ENCODE peak calls at places on chromosomes 5 and 9, in seven cellular contexts. H is GM23338, D is hepatocyte, E is GM23248, C is HCT116, J is fibroblast of lung, P is neural progenitor cell. R is an unnamed sample.

GRCh38 chr9:77464591-77465125 is 183.5 kb downstream of the GNA14 start:
- DNase-seq in J (peak; percentile 67), E (no peak), P (no peak), C (no peak), D (no peak), H (no peak), R (no peak)

GRCh38 chr9:1400983-1401382 is 350.8 kb downstream of the DMRT2 start:
- DNase-seq in H (peak; percentile 38), J (no peak), C (no peak), P (no peak), E (no peak), D (no peak), R (no peak)

GRCh38 chr9:14926941-14927624 is 16.9 kb upstream of the FREM1 start:
- DNase-seq in J (no peak), D (no peak), H (no peak), C (no peak), P (no peak), E (no peak), R (no peak)

GRCh38 chr5:31939151-31939550 is 235.0 kb downstream of the GOLPH3 start:
- DNase-seq in D (no peak), P (no peak), J (peak; percentile 17), H (no peak), E (no peak), C (no peak), R (no peak)

GRCh38 chr9:85040806-85041575 is 371.5 kb downstream of the NTRK2 start:
- DNase-seq in H (peak; percentile 19), P (no peak), D (no peak), C (no peak), J (no peak), E (no peak), R (no peak)

GRCh38 chr9:26637101-26637500 is 255.5 kb downstream of the CAAP1 start:
- DNase-seq in H (peak; percentile 94), C (no peak), E (no peak), P (peak; percentile 79), D (no peak), J (no peak), R (no peak)

GRCh38 chr9:90088411-90088810 is 483.6 kb downstream of the GADD45G start:
- DNase-seq in C (no peak), J (no peak), D (no peak), P (no peak), E (no peak), H (no peak), R (no peak)

GRCh38 chr9:16871358-16872151 is 1.1 kb upstream of the BNC2 start:
- DNase-seq in D (peak; percentile 50), C (no peak), J (peak; percentile 94), H (peak; percentile 78), P (peak; percentile 67), E (peak; percentile 82), R (peak; percentile 97)

GRCh38 chr5:119328753-119329602 is 26.8 kb upstream of the TNFAIP8 start:
- DNase-seq in E (peak; percentile 61), P (no peak), D (peak; percentile 41), H (no peak), C (no peak), J (peak; percentile 93), R (no peak)

GRCh38 chr9:131880828-131881227 is 141.0 kb upstream of the RAPGEF1 start:
- DNase-seq in E (no peak), J (no peak), P (no peak), C (no peak), D (no peak), H (no peak), R (no peak)

GRCh38 chr5:62502456-62503101 is 76.0 kb upstream of the LRRC70 start:
- DNase-seq in J (no peak), C (no peak), E (no peak), H (no peak), P (no peak), D (no peak), R (no peak)

GRCh38 chr9:123997665-123998277 is 13.8 kb upstream of the LHX2 start:
- DNase-seq in E (no peak), J (no peak), H (peak; percentile 54), C (no peak), D (no peak), P (peak; percentile 64), R (no peak)

GRCh38 chr5:151221574-151221973 is 2.3 kb downstream of the CCDC69 start:
- DNase-seq in J (peak; percentile 33), E (peak; percentile 54), P (no peak), D (no peak), C (no peak), H (no peak), R (peak; percentile 89)

GRCh38 chr9:127525426-127526188 is 74.3 kb downstream of the LRSAM1 start:
- DNase-seq in H (peak; percentile 81), J (peak; percentile 71), E (peak; percentile 69), D (no peak), P (peak; percentile 27), C (peak; percentile 54), R (peak; percentile 84)

GRCh38 chr5:135193213-135194125 is 159.4 kb upstream of the PITX1 start:
- DNase-seq in J (peak; percentile 65), D (peak; percentile 30), C (no peak), H (no peak), P (no peak), E (peak; percentile 78), R (peak; percentile 84)

GRCh38 chr9:91958179-91958578 is 8.2 kb upstream of the ROR2 start:
- DNase-seq in C (no peak), D (no peak), P (no peak), J (no peak), H (no peak), E (no peak), R (no peak)

GRCh38 chr9:113911850-113912249 is 35.7 kb downstream of the ZNF618 start:
- DNase-seq in E (no peak), H (no peak), D (no peak), C (no peak), P (peak; percentile 40), J (no peak), R (no peak)

GRCh38 chr9:5851445-5851844 is 18.5 kb upstream of the ERMP1 start:
- DNase-seq in C (no peak), D (peak; percentile 52), J (peak; percentile 73), P (no peak), E (peak; percentile 77), H (no peak), R (no peak)

GRCh38 chr5:31894131-31894530 is 255.2 kb downstream of the PDZD2 start:
- DNase-seq in P (peak; percentile 78), H (no peak), C (no peak), D (no peak), E (no peak), J (no peak), R (no peak)

GRCh38 chr9:20048437-20048836 is 259.6 kb upstream of the SLC24A2 start:
- DNase-seq in C (no peak), E (no peak), H (no peak), J (no peak), P (no peak), D (no peak), R (no peak)

GRCh38 chr5:143031781-143032724 is 261.9 kb downstream of the ARHGAP26 start:
- DNase-seq in P (peak; percentile 56), C (no peak), D (no peak), J (no peak), H (no peak), E (no peak), R (no peak)

GRCh38 chr9:134321571-134321930 is 4.7 kb upstream of the RXRA start:
- DNase-seq in D (no peak), C (no peak), H (no peak), J (no peak), E (no peak), P (no peak), R (peak; percentile 69)

GRCh38 chr5:17991775-17992174 is 357.5 kb downstream of the TAF11L14 start:
- DNase-seq in E (no peak), P (no peak), C (no peak), D (no peak), J (no peak), H (no peak), R (no peak)

GRCh38 chr5:3309538-3309937 is 286.1 kb upstream of the IRX1 start:
- DNase-seq in E (no peak), J (no peak), C (no peak), H (no peak), P (no peak), D (no peak), R (no peak)

GRCh38 chr9:77512876-77513275 is 135.2 kb downstream of the GNA14 start:
- DNase-seq in C (no peak), E (no peak), D (peak; percentile 25), J (no peak), P (no peak), H (no peak), R (no peak)

GRCh38 chr9:78677326-78677725 is 380.4 kb downstream of the PSAT1 start:
- DNase-seq in C (no peak), H (no peak), E (peak; percentile 77), D (no peak), P (no peak), J (no peak), R (no peak)

GRCh38 chr9:82673904-82674303 is 389.0 kb downstream of the RASEF start:
- DNase-seq in C (no peak), H (no peak), D (no peak), E (peak; percentile 10), J (no peak), P (no peak), R (no peak)

GRCh38 chr9:82675605-82676004 is 387.3 kb downstream of the RASEF start:
- DNase-seq in H (no peak), E (no peak), J (no peak), D (no peak), C (no peak), P (no peak), R (no peak)

GRCh38 chr9:82670726-82671125 is 392.2 kb downstream of the RASEF start:
- DNase-seq in P (no peak), E (no peak), J (no peak), C (no peak), D (no peak), H (no peak), R (no peak)

GRCh38 chr9:82675102-82675501 is 387.8 kb downstream of the RASEF start:
- DNase-seq in H (no peak), C (no peak), P (no peak), E (no peak), D (no peak), J (no peak), R (no peak)

GRCh38 chr9:82673201-82673600 is 389.7 kb downstream of the RASEF start:
- DNase-seq in H (no peak), C (no peak), D (no peak), P (no peak), E (no peak), J (no peak), R (no peak)
- H3K4me2 ChIP-seq in H (no peak overlapping the region), C (no peak overlapping the region), D (no peak overlapping the region), P (no peak overlapping the region), E (no peak overlapping the region), J (no peak overlapping the region), R (no peak overlapping the region)

GRCh38 chr9:106920701-106921283 is 57.8 kb downstream of the ZNF462 start:
- DNase-seq in P (peak; percentile 51), E (peak; percentile 69), H (no peak), C (peak; percentile 12), J (peak; percentile 41), D (peak; percentile 67), R (no peak)
- H3K79me2 ChIP-seq in P (peaks cover 100% of the 10 kb centered on the region), E (no peaks in the 10 kb centered on the region), H (peaks cover 94% of the 10 kb centered on the region), C (no peaks in the 10 kb centered on the region), J (no peaks in the 10 kb centered on the region), D (peaks cover 63% of the 10 kb centered on the region), R (no peaks in the 10 kb centered on the region)

GRCh38 chr5:75721573-75721972 is 4.3 kb upstream of the POC5 start:
- DNase-seq in J (no peak), C (no peak), E (no peak), H (no peak), D (no peak), P (no peak), R (no peak)
- H3K27ac ChIP-seq in J (no peak overlapping the region), C (no peak overlapping the region), E (no peak overlapping the region), H (no peak overlapping the region), D (no peak overlapping the region), P (no peak overlapping the region), R (no peak overlapping the region)

GRCh38 chr5:75511435-75512382 is at the start of the genes CERT1 and POLK:
- DNase-seq in H (peak; percentile 99), P (peak; percentile 98), E (peak; percentile 99), J (peak; percentile 98), C (peak; percentile 96), D (peak; percentile 99), R (peak; percentile 98)
- H3K4me2 ChIP-seq in H (peak within 1 kb of the TSS; percentile 93), P (peak within 1 kb of the TSS; percentile 86), E (peak within 1 kb of the TSS; percentile 95), J (peak within 1 kb of the TSS; percentile 83), C (peak within 1 kb of the TSS; percentile 93), D (peak within 1 kb of the TSS; percentile 79), R (peak within 1 kb of the TSS; percentile 90)

R was measured in osteoblast.